ENCODE peak calls at places on chromosomes 11 and 22, in ten cellular contexts. O, W, I, K, T, U, V, X, E and P are unnamed samples.
A peak's percentile ranks its signal among the peaks of the same experiment; 100 is the strongest.

GRCh38 chr22:23068096-23068831 is 2.1 kb upstream of the GNAZ start:
- DNase-seq in O (no peak), W (peak; percentile 44), I (peak; percentile 22), K (peak; percentile 8), T (no peak), U (peak; percentile 13), V (no peak), X (peak; percentile 6), E (no peak), P (peak; percentile 39)

GRCh38 chr11:93728792-93729128 is 12.5 kb downstream of the TAF1D start:
- DNase-seq in O (no peak), W (no peak), I (no peak), K (no peak), T (no peak), U (no peak), V (no peak), X (no peak), E (no peak), P (no peak)

GRCh38 chr22:23283591-23284503 is 103.5 kb downstream of the BCR start:
- DNase-seq in O (no peak), W (no peak), I (no peak), K (no peak), T (no peak), U (no peak), V (peak; percentile 28), X (no peak), E (no peak), P (no peak)

GRCh38 chr11:83521647-83522596 is 235.8 kb upstream of the CCDC90B start:
- DNase-seq in O (no peak), W (no peak), I (no peak), K (no peak), T (no peak), U (no peak), V (peak; percentile 31), X (no peak), E (peak; percentile 18), P (no peak)

GRCh38 chr11:122721964-122722266 is 66.4 kb downstream of the UBASH3B start:
- DNase-seq in O (no peak), W (no peak), I (no peak), K (no peak), T (no peak), U (no peak), V (no peak), X (no peak), E (no peak), P (no peak)

GRCh38 chr11:13384837-13385417 is 78.1 kb downstream of the BTBD10 start:
- DNase-seq in O (peak; percentile 3), W (no peak), I (no peak), K (peak; percentile 20), T (no peak), U (peak; percentile 25), V (peak; percentile 52), X (peak; percentile 28), E (peak; percentile 61), P (no peak)

GRCh38 chr11:62854825-62855570 is 15.6 kb upstream of the WDR74 start:
- DNase-seq in O (no peak), W (no peak), I (no peak), K (no peak), T (no peak), U (no peak), V (no peak), X (no peak), E (no peak), P (no peak)

GRCh38 chr22:28054622-28054871 is 135.5 kb upstream of the PITPNB start:
- DNase-seq in O (no peak), W (no peak), I (no peak), K (no peak), T (no peak), U (no peak), V (no peak), X (no peak), E (no peak), P (no peak)

GRCh38 chr11:10072142-10072541 is 221.9 kb downstream of the SBF2 start:
- DNase-seq in O (no peak), W (no peak), I (no peak), K (no peak), T (no peak), U (no peak), V (no peak), X (no peak), E (no peak), P (no peak)

GRCh38 chr22:27475548-27475897 is 326.0 kb downstream of the MN1 start:
- DNase-seq in O (no peak), W (no peak), I (no peak), K (no peak), T (no peak), U (no peak), V (no peak), X (no peak), E (no peak), P (no peak)

GRCh38 chr11:134916829-134917228 is 504.8 kb upstream of the B3GAT1 start:
- DNase-seq in O (no peak), W (no peak), I (no peak), K (no peak), T (no peak), U (no peak), V (no peak), X (no peak), E (no peak), P (no peak)

GRCh38 chr11:27860811-27861210 is 160.6 kb upstream of the BDNF start:
- DNase-seq in O (no peak), W (no peak), I (no peak), K (no peak), T (no peak), U (no peak), V (no peak), X (no peak), E (no peak), P (no peak)

DNA sequence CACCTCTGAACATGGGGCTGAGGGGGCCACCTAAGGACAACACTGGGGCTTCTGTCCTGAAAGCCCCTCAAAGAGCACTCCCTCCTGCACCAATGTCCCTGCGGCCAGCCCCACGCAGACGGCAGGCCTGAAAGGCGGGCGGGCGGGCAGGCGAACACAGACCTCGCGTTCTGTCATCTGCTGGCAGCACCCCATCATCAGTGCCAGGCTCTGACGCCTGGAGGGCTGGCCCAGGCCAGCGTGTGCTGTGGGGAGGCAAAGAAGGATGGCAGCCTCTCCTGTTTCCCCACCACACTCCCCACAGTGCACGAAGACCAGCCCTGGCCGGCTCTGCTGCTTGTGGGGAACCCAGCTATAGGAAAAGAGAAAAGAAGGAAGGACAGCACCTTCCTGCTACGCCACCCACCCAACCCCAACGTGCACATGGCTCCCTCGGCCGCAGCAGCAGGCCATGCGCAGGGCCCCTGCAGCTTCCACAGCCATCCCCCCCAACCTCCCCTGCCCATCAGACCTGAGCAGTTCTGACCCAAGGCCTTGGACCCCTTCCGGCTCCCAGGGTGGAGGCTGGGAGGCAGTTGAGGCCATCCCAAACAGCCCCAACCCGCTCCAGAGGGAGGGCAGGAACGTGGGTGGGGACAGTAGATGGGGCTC is 3.5 kb downstream of the SBF1 start:
- DNase-seq in O (no peak), W (no peak), I (no peak), K (no peak), T (no peak), U (no peak), V (no peak), X (no peak), E (no peak), P (no peak)
- H3K27ac ChIP-seq in O (peak overlapping the region; percentile 92), W (peak overlapping the region; percentile 3), I (peak overlapping the region; percentile 66), K (no peak overlapping the region), T (no peak overlapping the region), U (no peak overlapping the region), V (no peak overlapping the region), X (peak overlapping the region; percentile 84), E (no peak overlapping the region), P (no peak overlapping the region)

GRCh38 chr22:48627203-48627602 is 1200.5 kb downstream of the BRD1 start:
- DNase-seq in O (no peak), W (no peak), I (no peak), K (peak; percentile 38), T (no peak), U (no peak), V (peak; percentile 22), X (no peak), E (no peak), P (no peak)
- H3K9me3 ChIP-seq in O (no peaks in the 10 kb centered on the region), W (no peaks in the 10 kb centered on the region), I (no peaks in the 10 kb centered on the region), K (no peaks in the 10 kb centered on the region), T (no peaks in the 10 kb centered on the region), U (no peaks in the 10 kb centered on the region), V (no peaks in the 10 kb centered on the region), X (no peaks in the 10 kb centered on the region), E (no peaks in the 10 kb centered on the region), P (no peaks in the 10 kb centered on the region)

DNA sequence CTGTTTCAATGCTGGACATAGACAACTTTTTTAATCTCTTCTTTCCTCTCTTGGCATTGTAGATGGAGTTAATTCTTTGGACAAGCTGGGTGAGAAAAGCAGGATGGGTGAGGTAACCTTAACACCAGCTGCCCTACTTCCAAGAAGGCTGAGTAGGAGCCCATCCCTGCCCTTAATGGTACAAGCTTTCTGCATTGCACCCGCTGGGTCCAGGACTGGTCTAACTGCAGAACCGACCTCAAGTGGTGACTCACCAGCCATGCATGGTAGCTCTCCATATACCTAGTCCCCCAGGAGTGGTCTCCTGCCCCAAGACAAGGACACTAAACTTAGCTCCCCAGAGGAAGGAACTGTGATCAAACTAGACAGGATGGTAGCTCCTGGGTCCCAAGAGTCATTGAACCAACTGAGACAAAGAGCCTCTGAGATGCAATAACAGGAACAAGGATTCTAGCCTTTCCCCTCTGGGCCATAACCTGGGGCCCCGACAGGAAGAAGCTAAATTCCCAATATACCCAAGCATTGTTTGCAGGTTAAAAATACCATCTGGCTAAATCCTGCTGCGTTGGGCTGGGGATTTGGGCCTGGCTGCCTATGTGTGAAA is 32.1 kb downstream of the RPL27A start:
- DNase-seq in O (no peak), W (no peak), I (no peak), K (no peak), T (no peak), U (no peak), V (no peak), X (no peak), E (no peak), P (no peak)
- H3K27ac ChIP-seq in O (no peak overlapping the region), W (no peak overlapping the region), I (peak overlapping the region; percentile 88), K (peak overlapping the region; percentile 88), T (peak overlapping the region; percentile 76), U (no peak overlapping the region), V (no peak overlapping the region), X (peak overlapping the region; percentile 81), E (no peak overlapping the region), P (no peak overlapping the region)

DNA sequence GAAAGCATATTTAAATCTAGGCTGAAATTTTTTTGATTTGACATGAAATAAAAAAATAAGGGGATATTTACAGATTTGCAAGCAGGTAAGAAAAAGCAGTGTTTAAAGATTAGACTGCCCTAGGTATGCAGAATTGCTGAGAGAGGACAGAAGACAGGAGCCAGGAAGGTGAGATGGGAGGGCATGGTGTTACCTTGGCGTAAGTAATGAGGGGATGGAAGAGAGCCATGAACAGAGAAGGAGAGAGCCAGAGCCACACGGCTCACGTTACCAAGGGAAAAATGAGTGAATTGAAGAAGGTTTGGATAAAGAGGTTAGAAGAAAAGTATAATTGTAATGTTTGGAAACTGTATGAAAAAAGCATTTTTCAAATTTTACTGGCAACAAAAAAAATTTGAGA is 904.3 kb downstream of the OPCML start:
- DNase-seq in O (no peak), W (no peak), I (no peak), K (no peak), T (no peak), U (no peak), V (no peak), X (no peak), E (no peak), P (no peak)
- H3K9me3 ChIP-seq in O (no peaks in the 10 kb centered on the region), W (no peaks in the 10 kb centered on the region), I (no peaks in the 10 kb centered on the region), K (no peaks in the 10 kb centered on the region), T (peaks cover 9% of the 10 kb centered on the region), U (no peaks in the 10 kb centered on the region), V (no peaks in the 10 kb centered on the region), X (no peaks in the 10 kb centered on the region), E (no peaks in the 10 kb centered on the region), P (no peaks in the 10 kb centered on the region)